ENCODE peak calls at places on chromosome 19, in five cellular contexts. H is A549; J is AG09319; P is iPS DF 19.7; A is CD8-positive, alpha-beta T cell. S is an unnamed sample.
A peak's percentile ranks its signal among the peaks of the same experiment; 100 is the strongest.

GRCh38 chr19:19445911-19446361 is 40.5 kb downstream of the GATAD2A start:
- DNase-seq in H (no peak), J (no peak), P (no peak), A (no peak), S (no peak)

GRCh38 chr19:54172764-54173699 is at the start of gene TMC4:
- DNase-seq in H (no peak), J (no peak), P (no peak), A (no peak), S (peak; percentile 9)

GRCh38 chr19:7637374-7638256 is 705 bp downstream of the STXBP2 start:
- DNase-seq in H (peak; percentile 25), J (no peak), P (no peak), A (no peak), S (no peak)

GRCh38 chr19:14566712-14567077 is 5.2 kb downstream of the NDUFB7 start:
- DNase-seq in H (no peak), J (no peak), P (no peak), A (no peak), S (no peak)

GRCh38 chr19:1243768-1244692 is 2.5 kb downstream of the ATP5F1D start:
- DNase-seq in H (peak; percentile 79), J (peak; percentile 65), P (no peak), A (peak; percentile 81), S (peak; percentile 99)

GRCh38 chr19:33771308-33772101 is 25.2 kb upstream of the KCTD15 start:
- DNase-seq in H (peak; percentile 94), J (peak; percentile 22), P (no peak), A (peak; percentile 43), S (peak; percentile 95)

GRCh38 chr19:44611812-44612295 is 1.5 kb upstream of the IGSF23 start:
- DNase-seq in H (no peak), J (no peak), P (no peak), A (no peak), S (no peak)

GRCh38 chr19:41161903-41162302 is 31.1 kb upstream of the CYP2S1 start:
- DNase-seq in H (no peak), J (no peak), P (no peak), A (no peak), S (no peak)

GRCh38 chr19:18699403-18700054 is 16.0 kb downstream of the CRTC1 start:
- DNase-seq in H (no peak), J (no peak), P (no peak), A (no peak), S (no peak)

GRCh38 chr19:39308531-39309304 is 11.9 kb downstream of the LRFN1 start:
- DNase-seq in H (no peak), J (no peak), P (no peak), A (no peak), S (peak; percentile 92)